ENCODE peak calls at places on chromosome 16, in ten cellular contexts. X is LHCN-M2; G is hepatic stellate cell; C is breast epithelium; A is HCT116; T is stimulated activated effector memory CD8-positive, alpha-beta T cell treated with anti-CD3 and anti-CD28 coated beads, Interleukin-12 subunit alpha, Interleukin-12 subunit beta, amount 100 ng/mL, for 72 hours; L is ACHN; F is fibroblast of mammary gland; P is A172; J is GM10248. E is an unnamed sample.

GRCh38 chr16:74748042-74748709 is 26.4 kb downstream of the FA2H start:
- DNase-seq in X (no peak), G (no peak), C (no peak), A (no peak), T (no peak), L (no peak), F (no peak), P (no peak), J (no peak), E (no peak)

GRCh38 chr16:70582280-70582978 is 58.8 kb downstream of the SF3B3 start:
- DNase-seq in X (peak; percentile 30), G (no peak), C (no peak), A (no peak), T (no peak), L (no peak), F (peak; percentile 25), P (no peak), J (no peak), E (no peak)

GRCh38 chr16:67841198-67841815 is 813 bp upstream of the THAP11 start:
- DNase-seq in X (no peak), G (no peak), C (no peak), A (no peak), T (no peak), L (no peak), F (no peak), P (no peak), J (no peak), E (no peak)

GRCh38 chr16:57620316-57621231 is 7.9 kb upstream of the ADGRG1 start:
- DNase-seq in X (no peak), G (no peak), C (peak; percentile 82), A (no peak), T (no peak), L (no peak), F (no peak), P (no peak), J (no peak), E (no peak)

GRCh38 chr16:66475232-66475631 is 48.1 kb downstream of the BEAN1 start:
- DNase-seq in X (no peak), G (no peak), C (no peak), A (no peak), T (no peak), L (no peak), F (no peak), P (no peak), J (no peak), E (no peak)

GRCh38 chr16:87064731-87065720 is 252.2 kb downstream of the C16orf95 start:
- DNase-seq in X (no peak), G (no peak), C (no peak), A (no peak), T (no peak), L (no peak), F (no peak), P (no peak), J (no peak), E (no peak)

GRCh38 chr16:29843942-29844341 is 19.1 kb downstream of the CDIPT start:
- DNase-seq in X (no peak), G (no peak), C (no peak), A (no peak), T (no peak), L (no peak), F (no peak), P (no peak), J (no peak), E (no peak)

GRCh38 chr16:48542966-48543365 is 67.0 kb downstream of the N4BP1 start:
- DNase-seq in X (no peak), G (no peak), C (no peak), A (no peak), T (no peak), L (no peak), F (no peak), P (no peak), J (no peak), E (no peak)

GRCh38 chr16:78045865-78046581 is 23.7 kb downstream of the CLEC3A start:
- DNase-seq in X (peak; percentile 1), G (peak; percentile 9), C (peak; percentile 67), A (no peak), T (peak; percentile 62), L (peak; percentile 85), F (peak; percentile 14), P (peak; percentile 18), J (peak; percentile 53), E (peak; percentile 26)

GRCh38 chr16:46612121-46612520 is 9.1 kb downstream of the SHCBP1 start:
- DNase-seq in X (no peak), G (no peak), C (no peak), A (no peak), T (no peak), L (no peak), F (no peak), P (no peak), J (peak; percentile 37), E (no peak)

GRCh38 chr16:62870554-62870953 is 834.3 kb upstream of the CDH8 start:
- DNase-seq in X (no peak), G (no peak), C (no peak), A (no peak), T (no peak), L (peak; percentile 12), F (no peak), P (no peak), J (no peak), E (no peak)

GRCh38 chr16:49054606-49055005 is 227.0 kb downstream of the CBLN1 start:
- DNase-seq in X (no peak), G (no peak), C (no peak), A (no peak), T (no peak), L (no peak), F (no peak), P (no peak), J (no peak), E (no peak)

GRCh38 chr16:66247516-66248089 is 118.9 kb upstream of the CDH5 start:
- DNase-seq in X (no peak), G (no peak), C (no peak), A (no peak), T (no peak), L (no peak), F (peak; percentile 88), P (no peak), J (no peak), E (no peak)

GRCh38 chr16:67101301-67101675 is 8.5 kb upstream of the PHAF1 start:
- DNase-seq in X (no peak), G (no peak), C (no peak), A (no peak), T (no peak), L (no peak), F (no peak), P (peak; percentile 40), J (no peak), E (no peak)

GRCh38 chr16:53052519-53053501 is at the start of gene CHD9NB:
- DNase-seq in X (peak; percentile 95), G (peak; percentile 73), C (no peak), A (peak; percentile 73), T (peak; percentile 50), L (peak; percentile 97), F (peak; percentile 89), P (peak; percentile 95), J (no peak), E (peak; percentile 44)

GRCh38 chr16:72924487-72924886 is 123.4 kb downstream of the ZFHX3 start:
- DNase-seq in X (no peak), G (no peak), C (no peak), A (no peak), T (no peak), L (no peak), F (no peak), P (no peak), J (no peak), E (no peak)

GRCh38 chr16:89921699-89922476 is 1.3 kb upstream of the TUBB3 start:
- DNase-seq in X (peak; percentile 91), G (peak; percentile 98), C (no peak), A (peak; percentile 78), T (peak; percentile 78), L (peak; percentile 95), F (peak; percentile 94), P (peak; percentile 94), J (no peak), E (peak; percentile 84)

GRCh38 chr16:67847064-67847861 is at the start of gene CENPT:
- DNase-seq in X (peak; percentile 53), G (peak; percentile 79), C (no peak), A (no peak), T (no peak), L (peak; percentile 75), F (peak; percentile 36), P (peak; percentile 46), J (peak; percentile 80), E (peak; percentile 18)

GRCh38 chr16:85974428-85975375 is 75.7 kb downstream of the IRF8 start:
- DNase-seq in X (no peak), G (no peak), C (no peak), A (no peak), T (no peak), L (no peak), F (no peak), P (no peak), J (no peak), E (no peak)

GRCh38 chr16:61370564-61370963 is 665.7 kb downstream of the CDH8 start:
- DNase-seq in X (no peak), G (no peak), C (no peak), A (no peak), T (no peak), L (no peak), F (no peak), P (no peak), J (no peak), E (no peak)

E was measured in SJCRH30.